ENCODE peak calls at places on chromosomes 16 and 17, in seven cellular contexts. One of them, this sample, is unnamed.

GRCh38 chr16:77679901-77680300 is 42.4 kb upstream of the NUDT7 start:
- DNase-seq in heart right ventricle: no peak
- DNase-seq in H9: no peak
- DNase-seq in CD8-positive, alpha-beta T cell: no peak
- DNase-seq in cardiac fibroblast: no peak
- DNase-seq in foreskin fibroblast: no peak
- DNase-seq in fibroblast of the aortic adventitia: no peak
- DNase-seq in this sample: peak; percentile 8

GRCh38 chr17:55157165-55157564 is 107.6 kb upstream of the HLF start:
- DNase-seq in foreskin fibroblast: peak; percentile 69
- DNase-seq in H9: no peak
- DNase-seq in cardiac fibroblast: peak; percentile 33
- DNase-seq in heart right ventricle: no peak
- DNase-seq in fibroblast of the aortic adventitia: no peak
- DNase-seq in CD8-positive, alpha-beta T cell: no peak
- DNase-seq in this sample: no peak

GRCh38 chr17:40415390-40415789 is 2.3 kb downstream of the TOP2A start:
- DNase-seq in foreskin fibroblast: peak; percentile 66
- DNase-seq in cardiac fibroblast: peak; percentile 73
- DNase-seq in H9: no peak
- DNase-seq in CD8-positive, alpha-beta T cell: no peak
- DNase-seq in heart right ventricle: no peak
- DNase-seq in fibroblast of the aortic adventitia: peak; percentile 76
- DNase-seq in this sample: peak; percentile 30

GRCh38 chr16:7037491-7037890 is 295.2 kb upstream of the RBFOX1 start:
- DNase-seq in cardiac fibroblast: no peak
- DNase-seq in fibroblast of the aortic adventitia: no peak
- DNase-seq in H9: no peak
- DNase-seq in CD8-positive, alpha-beta T cell: no peak
- DNase-seq in heart right ventricle: no peak
- DNase-seq in foreskin fibroblast: no peak
- DNase-seq in this sample: no peak

GRCh38 chr16:88066680-88067529 is 115.7 kb downstream of the BANP start:
- DNase-seq in H9: no peak
- DNase-seq in heart right ventricle: no peak
- DNase-seq in CD8-positive, alpha-beta T cell: no peak
- DNase-seq in cardiac fibroblast: no peak
- DNase-seq in foreskin fibroblast: no peak
- DNase-seq in fibroblast of the aortic adventitia: no peak
- DNase-seq in this sample: no peak

GRCh38 chr17:39563476-39563875 is 44.2 kb downstream of the NEUROD2 start:
- DNase-seq in H9: peak; percentile 79
- DNase-seq in heart right ventricle: no peak
- DNase-seq in CD8-positive, alpha-beta T cell: no peak
- DNase-seq in fibroblast of the aortic adventitia: no peak
- DNase-seq in foreskin fibroblast: no peak
- DNase-seq in cardiac fibroblast: no peak
- DNase-seq in this sample: no peak

GRCh38 chr16:23008041-23008440 is 141.2 kb downstream of the USP31 start:
- DNase-seq in cardiac fibroblast: no peak
- DNase-seq in foreskin fibroblast: no peak
- DNase-seq in fibroblast of the aortic adventitia: no peak
- DNase-seq in heart right ventricle: no peak
- DNase-seq in H9: no peak
- DNase-seq in CD8-positive, alpha-beta T cell: no peak
- DNase-seq in this sample: no peak

GRCh38 chr16:87459027-87459426 is 33.8 kb downstream of the ZCCHC14 start:
- DNase-seq in heart right ventricle: no peak
- DNase-seq in cardiac fibroblast: no peak
- DNase-seq in fibroblast of the aortic adventitia: no peak
- DNase-seq in CD8-positive, alpha-beta T cell: no peak
- DNase-seq in foreskin fibroblast: no peak
- DNase-seq in H9: no peak
- DNase-seq in this sample: no peak

GRCh38 chr17:34171245-34171818 is 83.8 kb upstream of the CCL2 start:
- DNase-seq in foreskin fibroblast: peak; percentile 52
- DNase-seq in CD8-positive, alpha-beta T cell: peak; percentile 34
- DNase-seq in heart right ventricle: peak; percentile 50
- DNase-seq in H9: peak; percentile 82
- DNase-seq in cardiac fibroblast: peak; percentile 76
- DNase-seq in fibroblast of the aortic adventitia: peak; percentile 62
- DNase-seq in this sample: peak; percentile 14

GRCh38 chr16:54398986-54399385 is 112.4 kb upstream of the IRX3 start:
- DNase-seq in CD8-positive, alpha-beta T cell: no peak
- DNase-seq in heart right ventricle: no peak
- DNase-seq in H9: no peak
- DNase-seq in fibroblast of the aortic adventitia: no peak
- DNase-seq in cardiac fibroblast: peak; percentile 9
- DNase-seq in foreskin fibroblast: no peak
- DNase-seq in this sample: no peak

GRCh38 chr16:28140788-28141618 is 70.8 kb downstream of the XPO6 start:
- DNase-seq in foreskin fibroblast: no peak
- DNase-seq in heart right ventricle: peak; percentile 13
- DNase-seq in cardiac fibroblast: peak; percentile 21
- DNase-seq in H9: no peak
- DNase-seq in CD8-positive, alpha-beta T cell: peak; percentile 64
- DNase-seq in fibroblast of the aortic adventitia: no peak
- DNase-seq in this sample: no peak

GRCh38 chr17:68906638-68907037 is 48.6 kb downstream of the ABCA8 start:
- DNase-seq in fibroblast of the aortic adventitia: peak; percentile 57
- DNase-seq in CD8-positive, alpha-beta T cell: no peak
- DNase-seq in foreskin fibroblast: peak; percentile 49
- DNase-seq in H9: no peak
- DNase-seq in heart right ventricle: no peak
- DNase-seq in cardiac fibroblast: peak; percentile 60
- DNase-seq in this sample: no peak

GRCh38 chr17:18986541-18987229 is 17.9 kb downstream of the FAM83G start:
- DNase-seq in CD8-positive, alpha-beta T cell: no peak
- DNase-seq in cardiac fibroblast: no peak
- DNase-seq in foreskin fibroblast: no peak
- DNase-seq in H9: no peak
- DNase-seq in fibroblast of the aortic adventitia: no peak
- DNase-seq in heart right ventricle: no peak
- DNase-seq in this sample: no peak

GRCh38 chr16:2497116-2497630 is 16.6 kb upstream of the ATP6V0C start:
- DNase-seq in foreskin fibroblast: no peak
- DNase-seq in cardiac fibroblast: peak; percentile 55
- DNase-seq in heart right ventricle: peak; percentile 75
- DNase-seq in CD8-positive, alpha-beta T cell: no peak
- DNase-seq in H9: no peak
- DNase-seq in fibroblast of the aortic adventitia: peak; percentile 41
- DNase-seq in this sample: no peak

GRCh38 chr16:14400285-14400977 is 229.6 kb downstream of the PARN start:
- DNase-seq in H9: no peak
- DNase-seq in foreskin fibroblast: no peak
- DNase-seq in heart right ventricle: no peak
- DNase-seq in CD8-positive, alpha-beta T cell: no peak
- DNase-seq in cardiac fibroblast: no peak
- DNase-seq in fibroblast of the aortic adventitia: no peak
- DNase-seq in this sample: no peak

GRCh38 chr17:7889166-7889584 is 586 bp downstream of the CHD3 start:
- DNase-seq in heart right ventricle: peak; percentile 96
- DNase-seq in foreskin fibroblast: peak; percentile 98
- DNase-seq in fibroblast of the aortic adventitia: peak; percentile 94
- DNase-seq in cardiac fibroblast: peak; percentile 91
- DNase-seq in CD8-positive, alpha-beta T cell: no peak
- DNase-seq in H9: peak; percentile 71
- DNase-seq in this sample: peak; percentile 91

GRCh38 chr17:74678541-74678940 is 34.2 kb downstream of the CD300LF start:
- DNase-seq in cardiac fibroblast: no peak
- DNase-seq in H9: no peak
- DNase-seq in fibroblast of the aortic adventitia: no peak
- DNase-seq in heart right ventricle: no peak
- DNase-seq in foreskin fibroblast: no peak
- DNase-seq in CD8-positive, alpha-beta T cell: no peak
- DNase-seq in this sample: no peak

GRCh38 chr16:17696696-17697095 is 225.9 kb upstream of the XYLT1 start:
- DNase-seq in H9: no peak
- DNase-seq in cardiac fibroblast: no peak
- DNase-seq in foreskin fibroblast: no peak
- DNase-seq in heart right ventricle: no peak
- DNase-seq in fibroblast of the aortic adventitia: no peak
- DNase-seq in CD8-positive, alpha-beta T cell: no peak
- DNase-seq in this sample: no peak

GRCh38 chr16:48912360-48912759 is 302.4 kb upstream of the N4BP1 start:
- DNase-seq in CD8-positive, alpha-beta T cell: no peak
- DNase-seq in heart right ventricle: no peak
- DNase-seq in cardiac fibroblast: no peak
- DNase-seq in foreskin fibroblast: no peak
- DNase-seq in fibroblast of the aortic adventitia: no peak
- DNase-seq in H9: peak; percentile 56
- DNase-seq in this sample: no peak

GRCh38 chr16:48913384-48913783 is 303.4 kb upstream of the N4BP1 start:
- DNase-seq in fibroblast of the aortic adventitia: no peak
- DNase-seq in foreskin fibroblast: no peak
- DNase-seq in CD8-positive, alpha-beta T cell: no peak
- DNase-seq in heart right ventricle: no peak
- DNase-seq in H9: no peak
- DNase-seq in cardiac fibroblast: no peak
- DNase-seq in this sample: no peak

GRCh38 chr16:48910214-48910613 is 300.2 kb upstream of the N4BP1 start:
- DNase-seq in cardiac fibroblast: no peak
- DNase-seq in heart right ventricle: no peak
- DNase-seq in foreskin fibroblast: no peak
- DNase-seq in CD8-positive, alpha-beta T cell: no peak
- DNase-seq in H9: no peak
- DNase-seq in fibroblast of the aortic adventitia: no peak
- DNase-seq in this sample: no peak

GRCh38 chr16:48914070-48914469 is 304.1 kb upstream of the N4BP1 start:
- DNase-seq in fibroblast of the aortic adventitia: no peak
- DNase-seq in heart right ventricle: no peak
- DNase-seq in cardiac fibroblast: no peak
- DNase-seq in CD8-positive, alpha-beta T cell: no peak
- DNase-seq in H9: peak; percentile 41
- DNase-seq in foreskin fibroblast: no peak
- DNase-seq in this sample: no peak

GRCh38 chr16:48911700-48912099 is 301.7 kb upstream of the N4BP1 start:
- DNase-seq in cardiac fibroblast: no peak
- DNase-seq in heart right ventricle: no peak
- DNase-seq in H9: no peak
- DNase-seq in fibroblast of the aortic adventitia: peak; percentile 3
- DNase-seq in CD8-positive, alpha-beta T cell: no peak
- DNase-seq in foreskin fibroblast: peak; percentile 6
- DNase-seq in this sample: no peak
- TF ChIP-seq CTCF in cardiac fibroblast: no peak
- TF ChIP-seq CTCF in heart right ventricle: peak; percentile 52
- TF ChIP-seq CTCF in H9: peak; percentile 41
- TF ChIP-seq CTCF in fibroblast of the aortic adventitia: peak; percentile 20
- TF ChIP-seq CTCF in CD8-positive, alpha-beta T cell: no peak
- TF ChIP-seq CTCF in foreskin fibroblast: no peak
- TF ChIP-seq CTCF in this sample: no peak

GRCh38 chr17:1693339-1693738 is 8.7 kb upstream of the PRPF8 start:
- DNase-seq in cardiac fibroblast: peak; percentile 54
- DNase-seq in heart right ventricle: no peak
- DNase-seq in foreskin fibroblast: peak; percentile 36
- DNase-seq in CD8-positive, alpha-beta T cell: no peak
- DNase-seq in fibroblast of the aortic adventitia: no peak
- DNase-seq in H9: no peak
- DNase-seq in this sample: no peak

GRCh38 chr17:1695365-1695764 is 10.7 kb upstream of the PRPF8 start:
- DNase-seq in heart right ventricle: no peak
- DNase-seq in cardiac fibroblast: no peak
- DNase-seq in foreskin fibroblast: no peak
- DNase-seq in H9: no peak
- DNase-seq in CD8-positive, alpha-beta T cell: no peak
- DNase-seq in fibroblast of the aortic adventitia: no peak
- DNase-seq in this sample: no peak

GRCh38 chr17:1703063-1703462 is 7.1 kb downstream of the TLCD2 start:
- DNase-seq in CD8-positive, alpha-beta T cell: no peak
- DNase-seq in foreskin fibroblast: no peak
- DNase-seq in fibroblast of the aortic adventitia: no peak
- DNase-seq in H9: no peak
- DNase-seq in cardiac fibroblast: peak; percentile 44
- DNase-seq in heart right ventricle: no peak
- DNase-seq in this sample: no peak

DNA sequence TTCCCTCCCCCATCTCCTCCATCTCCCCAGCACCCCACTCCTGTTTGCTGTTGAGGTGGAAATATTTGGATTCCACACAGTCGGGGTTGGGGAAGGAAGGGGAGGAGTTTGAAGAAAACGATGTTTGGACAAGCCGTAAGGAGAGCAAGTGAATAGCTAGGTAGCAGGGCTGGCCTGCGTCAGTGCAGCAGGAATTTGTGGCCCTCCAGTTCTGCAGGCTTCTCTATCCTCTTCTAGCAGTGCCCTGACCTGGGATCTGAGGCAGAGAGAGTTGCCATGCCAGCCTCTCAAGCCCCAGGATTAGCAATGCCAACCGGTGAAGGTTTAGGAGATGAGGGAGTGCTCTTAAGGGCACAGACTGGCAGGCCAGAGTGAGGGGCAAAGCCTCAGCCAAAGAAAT is 12.5 kb downstream of the TLCD2 start:
- DNase-seq in fibroblast of the aortic adventitia: no peak
- DNase-seq in CD8-positive, alpha-beta T cell: no peak
- DNase-seq in cardiac fibroblast: no peak
- DNase-seq in heart right ventricle: no peak
- DNase-seq in H9: no peak
- DNase-seq in foreskin fibroblast: no peak
- DNase-seq in this sample: no peak
- TF ChIP-seq CTCF in fibroblast of the aortic adventitia: no peak
- TF ChIP-seq CTCF in CD8-positive, alpha-beta T cell: no peak
- TF ChIP-seq CTCF in cardiac fibroblast: no peak
- TF ChIP-seq CTCF in heart right ventricle: no peak
- TF ChIP-seq CTCF in H9: no peak
- TF ChIP-seq CTCF in foreskin fibroblast: no peak
- TF ChIP-seq CTCF in this sample: no peak

GRCh38 chr17:17870292-17870691 is 33.5 kb upstream of the SREBF1 start:
- DNase-seq in cardiac fibroblast: no peak
- DNase-seq in CD8-positive, alpha-beta T cell: no peak
- DNase-seq in fibroblast of the aortic adventitia: no peak
- DNase-seq in heart right ventricle: no peak
- DNase-seq in H9: no peak
- DNase-seq in foreskin fibroblast: no peak
- DNase-seq in this sample: no peak
- TF ChIP-seq CTCF in cardiac fibroblast: no peak
- TF ChIP-seq CTCF in CD8-positive, alpha-beta T cell: no peak
- TF ChIP-seq CTCF in fibroblast of the aortic adventitia: no peak
- TF ChIP-seq CTCF in heart right ventricle: no peak
- TF ChIP-seq CTCF in H9: peak; percentile 47
- TF ChIP-seq CTCF in foreskin fibroblast: no peak
- TF ChIP-seq CTCF in this sample: no peak

GRCh38 chr16:83068686-83069085 is 441.9 kb downstream of the CDH13 start:
- DNase-seq in heart right ventricle: peak; percentile 4
- DNase-seq in cardiac fibroblast: peak; percentile 68
- DNase-seq in fibroblast of the aortic adventitia: peak; percentile 67
- DNase-seq in CD8-positive, alpha-beta T cell: no peak
- DNase-seq in H9: no peak
- DNase-seq in foreskin fibroblast: peak; percentile 26
- DNase-seq in this sample: peak; percentile 4
- TF ChIP-seq CTCF in heart right ventricle: peak; percentile 36
- TF ChIP-seq CTCF in cardiac fibroblast: peak; percentile 15
- TF ChIP-seq CTCF in fibroblast of the aortic adventitia: peak; percentile 29
- TF ChIP-seq CTCF in CD8-positive, alpha-beta T cell: no peak
- TF ChIP-seq CTCF in H9: no peak
- TF ChIP-seq CTCF in foreskin fibroblast: no peak
- TF ChIP-seq CTCF in this sample: peak; percentile 33

This sample was measured in AG09319.